ENCODE peak calls at places on chromosomes 7 and 10, in four cellular contexts. O, T, D and H are unnamed samples.

GRCh38 chr7:116574025-116574822 is 49.4 kb downstream of the CAV1 start:
- DNase-seq in O (no peak), T (no peak), D (no peak), H (no peak)

GRCh38 chr10:123009105-123009805 is 449 bp downstream of the ACADSB start:
- DNase-seq in O (no peak), T (no peak), D (peak; percentile 27), H (peak; percentile 58)

GRCh38 chr7:128791121-128791967 is 424 bp upstream of the CCDC136 start:
- DNase-seq in O (peak; percentile 78), T (no peak), D (peak; percentile 70), H (peak; percentile 85)

GRCh38 chr7:33276325-33276724 is 147.0 kb downstream of the BBS9 start:
- DNase-seq in O (no peak), T (no peak), D (no peak), H (no peak)

GRCh38 chr7:3200504-3200903 is 100.5 kb upstream of the SDK1 start:
- DNase-seq in O (no peak), T (no peak), D (peak; percentile 44), H (no peak)

GRCh38 chr7:54960517-54960916 is 58.3 kb upstream of the EGFR start:
- DNase-seq in O (no peak), T (peak; percentile 78), D (no peak), H (no peak)

GRCh38 chr10:52210161-52210560 is 103.9 kb upstream of the DKK1 start:
- DNase-seq in O (no peak), T (no peak), D (no peak), H (no peak)

GRCh38 chr7:24572421-24573007 is 738 bp upstream of the PALS2 start:
- DNase-seq in O (peak; percentile 17), T (peak; percentile 80), D (peak; percentile 33), H (peak; percentile 39)

GRCh38 chr10:63504145-63504881 is 16.9 kb upstream of the REEP3 start:
- DNase-seq in O (no peak), T (peak; percentile 97), D (no peak), H (no peak)

DNA sequence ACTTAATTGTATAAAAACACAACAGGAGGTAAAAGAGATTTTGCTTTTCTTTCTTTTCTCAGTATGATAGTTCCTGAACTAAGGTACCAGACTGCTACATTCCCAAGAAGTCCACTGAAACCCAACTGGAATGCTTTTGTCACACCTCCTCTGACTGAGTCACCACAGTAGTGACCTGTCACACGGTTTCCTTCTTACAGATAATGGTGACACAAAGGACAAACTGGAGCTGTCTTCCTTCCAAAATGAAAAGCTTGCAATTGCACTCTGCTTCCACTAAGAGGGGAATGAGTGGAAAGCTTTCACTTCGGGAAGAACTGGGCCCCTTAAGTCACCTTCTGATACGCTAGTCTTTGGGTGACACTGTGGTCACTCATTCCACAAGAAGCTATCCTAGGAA is 122.2 kb downstream of the KMT2E start:
- DNase-seq in O (no peak), T (peak; percentile 65), D (no peak), H (no peak)
- TF ChIP-seq CTCF in O (no peak), T (peak; percentile 44), D (no peak), H (no peak)

GRCh38 chr7:26507375-26508068 is 215.9 kb downstream of the SNX10 start:
- DNase-seq in O (no peak), T (no peak), D (no peak), H (no peak)
- TF ChIP-seq CTCF in O (no peak), T (no peak), D (no peak), H (no peak)

GRCh38 chr7:17005277-17005676 is 123.5 kb upstream of the AGR3 start:
- DNase-seq in O (no peak), T (no peak), D (no peak), H (no peak)

GRCh38 chr7:17010637-17011300 is 129.0 kb upstream of the AGR3 start:
- DNase-seq in O (no peak), T (no peak), D (no peak), H (no peak)

GRCh38 chr7:17007841-17008240 is 126.1 kb upstream of the AGR3 start:
- DNase-seq in O (no peak), T (no peak), D (no peak), H (no peak)

GRCh38 chr7:17013204-17013603 is 131.4 kb upstream of the AGR3 start:
- DNase-seq in O (no peak), T (no peak), D (no peak), H (no peak)

DNA sequence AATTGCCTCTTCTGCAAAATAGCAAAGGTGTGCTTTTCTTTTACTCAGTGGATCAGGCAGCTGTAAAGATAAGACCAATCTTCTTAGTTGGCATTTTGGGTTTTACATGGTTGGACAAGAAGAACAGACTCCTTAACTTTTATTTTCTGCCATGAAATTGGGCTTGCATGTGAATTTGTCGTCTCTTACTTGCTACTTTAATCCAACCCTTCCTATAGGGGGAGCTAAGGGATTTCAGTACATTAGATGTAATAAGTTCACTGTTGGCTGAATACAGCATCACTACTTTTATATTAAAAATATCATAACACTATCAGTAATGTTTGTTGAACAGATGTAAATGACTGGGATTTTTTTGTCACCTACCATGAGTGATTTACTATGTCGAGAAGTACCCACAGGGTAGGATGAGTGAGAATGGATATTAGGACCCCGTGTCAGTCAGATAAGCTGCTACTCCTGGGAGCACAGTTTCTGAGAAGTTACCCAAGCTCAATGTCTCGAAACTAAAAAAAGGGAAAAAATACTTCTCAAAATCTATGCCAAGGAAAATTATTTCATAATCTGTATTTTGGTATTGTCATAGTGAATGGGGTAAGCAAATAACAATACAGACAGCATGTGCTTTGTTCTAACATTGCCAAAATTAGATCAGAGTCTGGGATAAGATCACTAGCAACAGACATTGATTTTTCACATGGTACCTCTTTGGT is 127.4 kb upstream of the AGR3 start:
- DNase-seq in O (no peak), T (no peak), D (no peak), H (no peak)
- TF ChIP-seq CTCF in O (peak; percentile 44), T (peak; percentile 62), D (peak; percentile 50), H (no peak)

GRCh38 chr10:1379601-1380000 is 323.4 kb downstream of the WDR37 start:
- DNase-seq in O (no peak), T (no peak), D (no peak), H (no peak)

GRCh38 chr10:1377756-1378397 is 321.7 kb downstream of the WDR37 start:
- DNase-seq in O (no peak), T (no peak), D (no peak), H (no peak)

GRCh38 chr10:1381339-1381738 is 325.2 kb downstream of the WDR37 start:
- DNase-seq in O (no peak), T (no peak), D (no peak), H (no peak)

GRCh38 chr10:1378473-1378872 is 322.3 kb downstream of the WDR37 start:
- DNase-seq in O (no peak), T (no peak), D (no peak), H (no peak)

GRCh38 chr10:1380075-1380793 is 324.0 kb downstream of the WDR37 start:
- DNase-seq in O (no peak), T (no peak), D (no peak), H (no peak)
- TF ChIP-seq CTCF in O (no peak), T (no peak), D (no peak), H (no peak)

GRCh38 chr7:140168816-140169215 is 8.0 kb downstream of the KDM7A start:
- DNase-seq in O (no peak), T (no peak), D (no peak), H (no peak)
- TF ChIP-seq CTCF in O (no peak), T (no peak), D (no peak), H (no peak)

GRCh38 chr7:45902820-45903219 is 14.5 kb downstream of the IGFBP1 start:
- DNase-seq in O (no peak), T (no peak), D (no peak), H (no peak)
- TF ChIP-seq CTCF in O (no peak), T (peak; percentile 33), D (no peak), H (no peak)